ENCODE peak calls at places on chromosomes 7 and 10, in ten cellular contexts. L is NCI-H1092 treated with DMSO at 0.1 percent for 48 hours; Y is activated CD4-positive, alpha-beta T cell treated with anti-CD3 and anti-CD28 coated beads, Interleukin-2, amount 10 ng/mL, durations not matched to agents 7 days and 5 days; T is right atrium auricular region; A is RCC 7860; Z is GM10248; V is fibroblast of mammary gland; J is ELR; P is CD8-positive, alpha-beta memory T cell; H is ovary. F is an unnamed sample.

GRCh38 chr7:86445285-86445684 is 198.4 kb upstream of the GRM3 start:
- DNase-seq in L (no peak), Y (no peak), T (no peak), A (no peak), Z (no peak), V (no peak), J (no peak), P (no peak), H (no peak), F (no peak)

GRCh38 chr10:124152781-124153600 is 59.6 kb upstream of the CHST15 start:
- DNase-seq in L (peak), Y (peak), T (peak), A (peak), Z (peak), V (peak), J (peak), P (no peak), H (peak), F (peak)

GRCh38 chr10:33157108-33157507 is 177.4 kb downstream of the NRP1 start:
- DNase-seq in L (no peak), Y (no peak), T (peak), A (peak), Z (no peak), V (peak), J (peak), P (no peak), H (no peak), F (no peak)

GRCh38 chr7:20152057-20152456 is 65.1 kb downstream of the MACC1 start:
- DNase-seq in L (no peak), Y (no peak), T (no peak), A (no peak), Z (no peak), V (no peak), J (no peak), P (no peak), H (no peak), F (no peak)

GRCh38 chr10:110746254-110746826 is 102.2 kb downstream of the RBM20 start:
- DNase-seq in L (peak), Y (peak), T (peak), A (peak), Z (peak), V (peak), J (peak), P (peak), H (peak), F (no peak)

GRCh38 chr7:152597514-152597913 is 78.4 kb downstream of the XRCC2 start:
- DNase-seq in L (no peak), Y (no peak), T (no peak), A (no peak), Z (no peak), V (peak), J (no peak), P (no peak), H (no peak), F (no peak)

GRCh38 chr10:124651402-124651887 is 92.7 kb downstream of the FAM53B start:
- DNase-seq in L (no peak), Y (no peak), T (no peak), A (no peak), Z (no peak), V (no peak), J (no peak), P (no peak), H (no peak), F (no peak)

GRCh38 chr7:85749715-85750453 is 563.0 kb upstream of the SEMA3D start:
- DNase-seq in L (no peak), Y (no peak), T (no peak), A (no peak), Z (no peak), V (no peak), J (no peak), P (no peak), H (no peak), F (peak)

GRCh38 chr10:49761789-49762565 is at the start of gene OGDHL:
- DNase-seq in L (peak), Y (peak), T (no peak), A (peak), Z (peak), V (peak), J (peak), P (peak), H (peak), F (peak)

GRCh38 chr7:113664867-113665266 is 253.9 kb downstream of the PPP1R3A start:
- DNase-seq in L (no peak), Y (no peak), T (no peak), A (no peak), Z (no peak), V (no peak), J (peak), P (no peak), H (no peak), F (no peak)

GRCh38 chr7:121436136-121436535 is 40.0 kb upstream of the FAM3C start:
- DNase-seq in L (no peak), Y (no peak), T (no peak), A (no peak), Z (no peak), V (no peak), J (no peak), P (no peak), H (no peak), F (no peak)

GRCh38 chr10:99700649-99701048 is 31.3 kb downstream of the COX15 start:
- DNase-seq in L (no peak), Y (no peak), T (no peak), A (no peak), Z (no peak), V (no peak), J (no peak), P (no peak), H (no peak), F (no peak)

GRCh38 chr10:126373982-126374381 is 14.3 kb downstream of the ADAM12 start:
- DNase-seq in L (no peak), Y (no peak), T (no peak), A (peak), Z (no peak), V (peak), J (peak), P (no peak), H (no peak), F (no peak)

GRCh38 chr10:70617798-70618568 is 15.4 kb upstream of the PRF1 start:
- DNase-seq in L (peak), Y (no peak), T (no peak), A (no peak), Z (no peak), V (peak), J (peak), P (no peak), H (no peak), F (no peak)

GRCh38 chr7:55540226-55540858 is 32.0 kb downstream of the VOPP1 start:
- DNase-seq in L (no peak), Y (no peak), T (no peak), A (no peak), Z (no peak), V (no peak), J (no peak), P (no peak), H (no peak), F (no peak)

GRCh38 chr10:4807803-4808507 is 18.1 kb upstream of the AKR1E2 start:
- DNase-seq in L (no peak), Y (no peak), T (no peak), A (peak), Z (no peak), V (peak), J (peak), P (no peak), H (no peak), F (peak)

GRCh38 chr7:39950473-39951155 is 558 bp downstream of the CDK13 start:
- DNase-seq in L (peak), Y (peak), T (no peak), A (no peak), Z (peak), V (no peak), J (peak), P (peak), H (peak), F (no peak)

GRCh38 chr10:35789996-35790395 is 147.9 kb upstream of the FZD8 start:
- DNase-seq in L (no peak), Y (no peak), T (no peak), A (peak), Z (no peak), V (peak), J (peak), P (no peak), H (no peak), F (peak)

GRCh38 chr7:16982640-16983103 is 100.9 kb upstream of the AGR3 start:
- DNase-seq in L (peak), Y (peak), T (no peak), A (peak), Z (no peak), V (peak), J (peak), P (peak), H (no peak), F (peak)

GRCh38 chr10:113958631-113959382 is 84.9 kb upstream of the ADRB1 start:
- DNase-seq in L (no peak), Y (no peak), T (peak), A (peak), Z (peak), V (peak), J (peak), P (no peak), H (peak), F (peak)

GRCh38 chr7:143408686-143409551 is at the start of gene EPHA1:
- DNase-seq in L (no peak), Y (peak), T (peak), A (no peak), Z (no peak), V (no peak), J (no peak), P (peak), H (no peak), F (no peak)

GRCh38 chr7:70505886-70506285 is 626.1 kb upstream of the GALNT17 start:
- DNase-seq in L (no peak), Y (no peak), T (no peak), A (no peak), Z (no peak), V (no peak), J (no peak), P (no peak), H (no peak), F (no peak)

GRCh38 chr7:69684955-69685631 is 86.8 kb downstream of the AUTS2 start:
- DNase-seq in L (no peak), Y (no peak), T (no peak), A (no peak), Z (no peak), V (no peak), J (no peak), P (no peak), H (no peak), F (no peak)

GRCh38 chr10:91756286-91756685 is 41.9 kb upstream of the TNKS2 start:
- DNase-seq in L (no peak), Y (no peak), T (no peak), A (no peak), Z (no peak), V (peak), J (peak), P (no peak), H (no peak), F (no peak)

GRCh38 chr10:61757525-61758397 is 95.0 kb downstream of the CABCOCO1 start:
- DNase-seq in L (no peak), Y (no peak), T (no peak), A (peak), Z (no peak), V (peak), J (peak), P (no peak), H (no peak), F (peak)

GRCh38 chr7:30146127-30146612 is 11.4 kb downstream of the MTURN start:
- DNase-seq in L (peak), Y (no peak), T (no peak), A (no peak), Z (no peak), V (no peak), J (no peak), P (no peak), H (no peak), F (no peak)

GRCh38 chr7:94392391-94392782 is 2.3 kb upstream of the COL1A2 start:
- DNase-seq in L (no peak), Y (no peak), T (no peak), A (no peak), Z (no peak), V (peak), J (peak), P (no peak), H (no peak), F (no peak)

GRCh38 chr10:49498465-49498864 is 40.5 kb downstream of the ERCC6 start:
- DNase-seq in L (no peak), Y (no peak), T (no peak), A (no peak), Z (no peak), V (peak), J (no peak), P (no peak), H (no peak), F (no peak)

GRCh38 chr7:24463474-24463873 is 109.8 kb upstream of the PALS2 start:
- DNase-seq in L (no peak), Y (no peak), T (no peak), A (no peak), Z (no peak), V (no peak), J (no peak), P (no peak), H (no peak), F (no peak)

GRCh38 chr10:121860810-121861209 is 67.0 kb downstream of the ATE1 start:
- DNase-seq in L (peak), Y (no peak), T (no peak), A (no peak), Z (no peak), V (no peak), J (no peak), P (no peak), H (no peak), F (no peak)

GRCh38 chr10:66931340-66931948 is 5.6 kb downstream of the LRRTM3 start:
- DNase-seq in L (peak), Y (peak), T (no peak), A (peak), Z (peak), V (peak), J (peak), P (no peak), H (no peak), F (peak)

GRCh38 chr7:126574276-126574675 is 678.5 kb downstream of the GRM8 start:
- DNase-seq in L (no peak), Y (no peak), T (no peak), A (peak), Z (no peak), V (peak), J (peak), P (no peak), H (no peak), F (peak)

GRCh38 chr7:132469264-132469663 is 107.0 kb downstream of the PLXNA4 start:
- DNase-seq in L (no peak), Y (no peak), T (no peak), A (no peak), Z (no peak), V (no peak), J (peak), P (no peak), H (no peak), F (no peak)

GRCh38 chr10:31765546-31765945 is 163.1 kb downstream of the ARHGAP12 start:
- DNase-seq in L (no peak), Y (no peak), T (no peak), A (no peak), Z (no peak), V (no peak), J (no peak), P (no peak), H (no peak), F (no peak)

GRCh38 chr7:47836080-47836479 is 112.2 kb downstream of the PKD1L1 start:
- DNase-seq in L (no peak), Y (no peak), T (no peak), A (no peak), Z (no peak), V (no peak), J (no peak), P (no peak), H (no peak), F (no peak)

GRCh38 chr7:115789901-115790300 is 240.7 kb downstream of the TFEC start:
- DNase-seq in L (no peak), Y (no peak), T (no peak), A (no peak), Z (no peak), V (no peak), J (no peak), P (no peak), H (peak), F (no peak)

GRCh38 chr10:98361131-98361633 is 53.8 kb downstream of the PYROXD2 start:
- DNase-seq in L (no peak), Y (no peak), T (peak), A (peak), Z (no peak), V (peak), J (peak), P (no peak), H (peak), F (peak)

GRCh38 chr7:25763461-25763860 is 388.5 kb upstream of the NFE2L3 start:
- DNase-seq in L (no peak), Y (no peak), T (no peak), A (no peak), Z (no peak), V (no peak), J (no peak), P (no peak), H (no peak), F (no peak)

GRCh38 chr10:114684085-114684821 is 26.2 kb upstream of the ABLIM1 start:
- DNase-seq in L (no peak), Y (no peak), T (peak), A (peak), Z (no peak), V (peak), J (no peak), P (no peak), H (no peak), F (no peak)

GRCh38 chr7:24401628-24402593 is 117.9 kb downstream of the NPY start:
- DNase-seq in L (peak), Y (no peak), T (no peak), A (peak), Z (peak), V (peak), J (peak), P (no peak), H (no peak), F (peak)

F was measured in Caki2.